ENCODE peak calls at places on chromosomes 6 and 20, in ten cellular contexts. J, E, K, Z, D, M, O, B, Q and R are unnamed samples.
A peak's percentile ranks its signal among the peaks of the same experiment; 100 is the strongest.

GRCh38 chr20:33945391-33946079 is 48.2 kb upstream of the RALY start:
- DNase-seq in J (peak; percentile 83), E (no peak), K (no peak), Z (no peak), D (peak; percentile 82), M (no peak), O (no peak), B (peak; percentile 42), Q (peak; percentile 63), R (no peak)

GRCh38 chr6:158057213-158057987 is 75.7 kb downstream of the SYNJ2 start:
- DNase-seq in J (no peak), E (no peak), K (no peak), Z (no peak), D (peak; percentile 91), M (no peak), O (peak; percentile 57), B (peak; percentile 92), Q (peak; percentile 94), R (no peak)

GRCh38 chr6:8027965-8028651 is 36.1 kb downstream of the BLOC1S5 start:
- DNase-seq in J (no peak), E (no peak), K (no peak), Z (no peak), D (peak; percentile 67), M (no peak), O (no peak), B (peak; percentile 24), Q (no peak), R (no peak)

GRCh38 chr6:78962458-78962857 is 95.1 kb downstream of the IRAK1BP1 start:
- DNase-seq in J (no peak), E (no peak), K (no peak), Z (no peak), D (no peak), M (no peak), O (no peak), B (no peak), Q (no peak), R (no peak)

GRCh38 chr6:108874470-108875160 is 26.4 kb downstream of the ARMC2 start:
- DNase-seq in J (no peak), E (no peak), K (no peak), Z (no peak), D (peak; percentile 80), M (no peak), O (no peak), B (peak; percentile 27), Q (peak; percentile 28), R (no peak)

GRCh38 chr6:24478903-24479302 is 10.5 kb downstream of the GPLD1 start:
- DNase-seq in J (no peak), E (no peak), K (no peak), Z (no peak), D (no peak), M (no peak), O (no peak), B (no peak), Q (no peak), R (no peak)

GRCh38 chr6:36432151-36432633 is 10.5 kb downstream of the PXT1 start:
- DNase-seq in J (no peak), E (no peak), K (no peak), Z (no peak), D (no peak), M (no peak), O (no peak), B (peak; percentile 31), Q (peak; percentile 35), R (no peak)

GRCh38 chr20:17873410-17874270 is 95.0 kb downstream of the SNX5 start:
- DNase-seq in J (no peak), E (peak; percentile 96), K (peak; percentile 88), Z (no peak), D (peak; percentile 93), M (peak; percentile 82), O (peak; percentile 33), B (peak; percentile 83), Q (peak; percentile 97), R (no peak)

GRCh38 chr6:131792091-131792496 is 15.7 kb upstream of the ENPP1 start:
- DNase-seq in J (no peak), E (no peak), K (no peak), Z (no peak), D (no peak), M (no peak), O (no peak), B (peak; percentile 56), Q (no peak), R (no peak)

GRCh38 chr6:131789219-131789618 is 18.6 kb upstream of the ENPP1 start:
- DNase-seq in J (no peak), E (no peak), K (no peak), Z (no peak), D (no peak), M (no peak), O (no peak), B (no peak), Q (no peak), R (no peak)

GRCh38 chr6:131787079-131787478 is 20.7 kb upstream of the ENPP1 start:
- DNase-seq in J (no peak), E (no peak), K (no peak), Z (no peak), D (no peak), M (no peak), O (no peak), B (no peak), Q (peak; percentile 39), R (no peak)

GRCh38 chr6:131784561-131784960 is 23.3 kb upstream of the ENPP1 start:
- DNase-seq in J (no peak), E (no peak), K (no peak), Z (no peak), D (no peak), M (peak; percentile 39), O (no peak), B (no peak), Q (peak; percentile 62), R (no peak)

DNA sequence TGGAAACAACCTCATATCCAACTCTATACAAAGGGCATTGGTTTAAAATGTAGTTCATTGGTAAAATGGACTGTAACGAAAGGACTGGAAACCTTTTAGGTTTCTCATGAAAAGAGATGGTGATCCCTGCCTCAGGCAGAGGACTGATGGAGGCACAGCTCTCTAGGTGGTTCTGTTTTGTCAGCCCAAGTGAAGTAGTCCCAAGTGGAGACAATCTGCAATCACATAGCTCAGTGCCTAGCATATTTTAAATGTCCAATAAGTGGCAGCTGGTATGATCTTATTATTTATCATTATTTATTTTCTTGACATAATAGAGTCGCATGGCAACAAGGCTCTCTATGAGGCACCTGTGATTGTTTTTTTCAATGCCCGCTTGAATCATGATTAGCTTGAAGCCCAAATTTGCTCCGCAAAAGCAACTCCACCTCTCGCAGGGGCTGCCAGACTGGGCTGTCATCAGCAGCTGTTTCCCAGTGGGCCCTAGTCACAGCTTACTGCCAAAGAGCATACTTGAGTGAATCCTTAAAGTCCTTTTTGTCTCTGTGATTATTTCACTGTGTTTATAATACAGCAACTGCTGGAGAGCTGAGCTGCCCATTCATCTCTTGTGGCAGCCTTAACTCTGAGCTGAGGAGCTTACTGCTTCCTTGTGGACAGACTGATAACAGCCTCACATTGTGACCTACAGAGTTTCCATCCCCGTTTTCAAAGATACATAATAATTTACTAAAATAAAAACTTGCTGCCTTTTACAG is 19.7 kb upstream of the ENPP1 start:
- DNase-seq in J (no peak), E (peak; percentile 27), K (no peak), Z (no peak), D (no peak), M (no peak), O (no peak), B (peak; percentile 39), Q (peak; percentile 67), R (no peak)
- TF ChIP-seq CTCF in J (no peak), E (no peak), K (no peak), Z (no peak), D (no peak), M (no peak), O (no peak), B (peak; percentile 66), Q (peak; percentile 35), R (no peak)

GRCh38 chr6:4369616-4370015 is 234.2 kb upstream of the ECI2 start:
- DNase-seq in J (no peak), E (no peak), K (no peak), Z (no peak), D (peak; percentile 88), M (no peak), O (no peak), B (no peak), Q (peak; percentile 70), R (peak; percentile 28)

GRCh38 chr6:4368649-4369048 is 233.3 kb upstream of the ECI2 start:
- DNase-seq in J (no peak), E (no peak), K (no peak), Z (no peak), D (no peak), M (no peak), O (no peak), B (no peak), Q (no peak), R (no peak)

GRCh38 chr6:4371207-4371921 is 236.0 kb upstream of the ECI2 start:
- DNase-seq in J (no peak), E (no peak), K (no peak), Z (no peak), D (peak; percentile 82), M (no peak), O (no peak), B (peak; percentile 87), Q (peak; percentile 86), R (no peak)

GRCh38 chr6:4367643-4368042 is 232.3 kb upstream of the ECI2 start:
- DNase-seq in J (no peak), E (no peak), K (no peak), Z (no peak), D (no peak), M (no peak), O (no peak), B (no peak), Q (no peak), R (no peak)

DNA sequence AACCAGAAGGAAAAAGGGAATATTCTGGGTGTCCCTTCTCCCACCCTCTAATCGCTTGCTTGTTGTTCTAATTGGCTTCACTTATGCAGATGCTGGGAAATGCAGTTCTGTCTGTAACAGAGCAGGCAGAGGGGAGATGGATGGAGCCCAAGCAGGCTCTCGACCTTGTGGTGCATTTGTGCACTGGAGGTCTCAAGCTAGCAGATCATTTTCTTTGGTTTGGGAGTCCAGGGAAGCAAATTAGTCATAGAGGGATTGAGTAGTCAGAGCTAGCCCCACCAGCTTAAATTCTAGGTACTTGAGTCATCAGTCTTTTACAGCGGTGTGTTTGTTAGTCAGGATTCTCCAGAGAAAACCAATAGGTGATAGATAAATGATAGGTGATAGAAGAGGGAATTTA is 234.7 kb upstream of the ECI2 start:
- DNase-seq in J (no peak), E (no peak), K (no peak), Z (no peak), D (peak; percentile 85), M (no peak), O (peak; percentile 45), B (peak; percentile 89), Q (peak; percentile 88), R (no peak)
- H3K4me3 ChIP-seq in J (no peak overlapping the region), E (no peak overlapping the region), K (no peak overlapping the region), Z (no peak overlapping the region), D (no peak overlapping the region), M (no peak overlapping the region), O (no peak overlapping the region), B (no peak overlapping the region), Q (no peak overlapping the region), R (no peak overlapping the region)

DNA sequence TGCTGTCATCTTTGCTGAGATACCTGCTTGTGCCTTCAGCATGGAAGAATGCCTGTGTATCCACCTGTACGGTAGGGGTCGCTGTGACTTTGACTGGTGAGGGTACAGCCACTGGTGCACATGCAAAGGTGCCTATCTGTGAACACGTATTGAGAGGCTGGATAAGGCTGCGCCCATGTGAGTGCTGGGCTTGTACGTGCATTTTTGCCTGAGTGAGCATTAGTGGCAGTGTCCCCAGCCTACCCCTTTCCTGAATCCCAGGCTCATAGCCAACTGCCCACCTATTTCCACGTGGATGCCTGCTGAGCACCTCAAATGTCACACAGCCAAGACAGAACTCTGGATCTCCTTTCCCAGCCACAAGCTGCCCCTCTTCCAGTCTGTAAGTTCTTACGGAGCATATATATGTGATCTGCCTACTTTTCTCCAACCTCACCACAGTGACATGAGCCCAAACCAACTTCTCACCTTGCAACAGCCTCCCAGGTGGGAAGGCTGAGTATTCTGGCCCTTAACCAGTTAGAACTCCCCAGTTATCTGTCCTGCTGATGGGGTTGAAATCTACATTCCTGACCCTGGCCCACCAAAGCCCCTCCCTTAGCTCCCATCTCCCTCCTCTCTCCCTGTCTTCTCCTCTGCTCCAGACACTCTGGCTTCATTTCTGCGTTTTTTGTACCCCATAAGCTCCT is 1.1 kb upstream of the SLC2A10 start:
- DNase-seq in J (no peak), E (peak; percentile 90), K (no peak), Z (no peak), D (no peak), M (no peak), O (no peak), B (no peak), Q (no peak), R (no peak)
- TF ChIP-seq CTCF in J (no peak), E (peak; percentile 49), K (no peak), Z (peak; percentile 44), D (peak; percentile 15), M (no peak), O (no peak), B (peak; percentile 32), Q (no peak), R (no peak)

GRCh38 chr6:42047220-42047590 is 3.1 kb upstream of the TAF8 start:
- DNase-seq in J (no peak), E (no peak), K (no peak), Z (no peak), D (no peak), M (no peak), O (no peak), B (no peak), Q (no peak), R (no peak)
- H3K4me3 ChIP-seq in J (peak overlapping the region; percentile 68), E (peak overlapping the region; percentile 73), K (peak overlapping the region; percentile 92), Z (peak overlapping the region; percentile 83), D (peak overlapping the region; percentile 93), M (no peak overlapping the region), O (peak overlapping the region; percentile 74), B (peak overlapping the region; percentile 81), Q (no peak overlapping the region), R (no peak overlapping the region)